ENCODE peak calls at places on chromosomes 6 and 20, in four cellular contexts. C, T, Z and X are unnamed samples.

GRCh38 chr6:33869826-33870423 is 66.1 kb upstream of the MLN start:
- DNase-seq in C (no peak), T (no peak), Z (no peak), X (no peak)

GRCh38 chr6:130560231-130560630 is 194.4 kb downstream of the TMEM200A start:
- DNase-seq in C (no peak), T (no peak), Z (no peak), X (no peak)

GRCh38 chr6:30493643-30494250 is 4.4 kb downstream of the HLA-E start:
- DNase-seq in C (peak; percentile 50), T (no peak), Z (no peak), X (no peak)

GRCh38 chr6:119594907-119595306 is 245.3 kb upstream of the MAN1A1 start:
- DNase-seq in C (no peak), T (no peak), Z (no peak), X (no peak)

GRCh38 chr20:57214948-57215347 is 51.5 kb downstream of the BMP7 start:
- DNase-seq in C (no peak), T (no peak), Z (no peak), X (no peak)

GRCh38 chr20:33783256-33783655 is 27.9 kb upstream of the CHMP4B start:
- DNase-seq in C (no peak), T (no peak), Z (no peak), X (peak; percentile 8)

GRCh38 chr6:134819236-134819635 is 130.7 kb downstream of the ALDH8A1 start:
- DNase-seq in C (no peak), T (no peak), Z (no peak), X (no peak)

GRCh38 chr20:38581013-38581412 is at the start of gene ADIG:
- DNase-seq in C (no peak), T (no peak), Z (no peak), X (peak; percentile 21)

GRCh38 chr20:59024111-59024530 is 4.9 kb downstream of the TUBB1 start:
- DNase-seq in C (no peak), T (no peak), Z (no peak), X (no peak)

GRCh38 chr20:37323985-37324384 is 22.0 kb upstream of the SRC start:
- DNase-seq in C (no peak), T (no peak), Z (no peak), X (no peak)

GRCh38 chr6:158818008-158818579 is 1.1 kb downstream of the EZR start:
- DNase-seq in C (peak; percentile 81), T (peak; percentile 59), Z (peak; percentile 78), X (peak; percentile 88)

GRCh38 chr6:158817298-158818007 is 1.7 kb downstream of the EZR start:
- DNase-seq in C (peak; percentile 51), T (peak; percentile 45), Z (peak; percentile 41), X (no peak)

GRCh38 chr6:158815379-158815724 is 3.8 kb downstream of the EZR start:
- DNase-seq in C (no peak), T (no peak), Z (no peak), X (no peak)

GRCh38 chr6:158815915-158816314 is 3.3 kb downstream of the EZR start:
- DNase-seq in C (no peak), T (no peak), Z (no peak), X (no peak)

DNA sequence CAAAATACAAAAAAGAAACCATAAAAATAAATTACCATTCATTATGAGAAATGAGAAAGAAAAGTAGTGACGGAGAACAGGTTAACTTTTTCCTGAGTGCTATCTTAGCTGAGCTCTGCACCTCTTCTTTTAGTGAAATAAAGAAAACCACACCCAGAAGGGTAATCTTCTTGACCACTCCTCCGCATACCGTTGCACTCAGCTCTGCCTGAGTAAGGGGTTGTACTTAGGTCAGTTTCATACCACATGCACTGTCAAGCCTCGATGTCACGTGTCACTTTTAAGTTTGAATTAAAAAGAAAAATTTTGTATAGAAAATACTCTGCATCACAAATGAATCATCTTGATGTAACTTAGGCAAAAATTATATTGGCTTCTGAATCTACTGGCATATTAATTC is 2.8 kb downstream of the EZR start:
- DNase-seq in C (no peak), T (no peak), Z (no peak), X (no peak)
- H3K4me1 ChIP-seq in C (peaks cover 61% of the 10 kb centered on the region), T (no peaks in the 10 kb centered on the region), Z (peaks cover 14% of the 10 kb centered on the region), X (peaks cover 21% of the 10 kb centered on the region)

DNA sequence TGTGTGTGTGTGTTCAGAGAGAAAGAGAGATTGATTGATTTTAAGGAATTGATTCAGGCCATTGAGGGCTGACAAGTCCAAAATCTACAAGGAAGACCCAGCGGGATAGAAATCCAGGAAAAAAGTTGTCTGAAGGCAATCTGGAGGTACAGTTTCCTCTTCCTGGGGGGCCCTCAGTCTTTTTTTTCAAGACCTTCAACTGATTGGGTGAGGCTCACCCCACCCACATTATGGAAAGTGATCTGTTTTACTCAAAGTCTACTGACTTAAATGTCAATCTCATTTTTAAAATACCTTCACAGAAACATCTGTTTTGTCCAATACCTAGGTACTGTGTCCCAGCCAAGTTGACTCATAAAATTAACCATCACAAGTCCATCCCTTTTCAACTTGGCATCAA is 243.0 kb upstream of the PLN start:
- DNase-seq in C (no peak), T (no peak), Z (no peak), X (no peak)
- H3K4me3 ChIP-seq in C (no peak overlapping the region), T (no peak overlapping the region), Z (no peak overlapping the region), X (no peak overlapping the region)

GRCh38 chr20:22576733-22577514 is 7.4 kb downstream of the FOXA2 start:
- DNase-seq in C (no peak), T (no peak), Z (no peak), X (no peak)
- H3K4me1 ChIP-seq in C (no peaks in the 10 kb centered on the region), T (no peaks in the 10 kb centered on the region), Z (no peaks in the 10 kb centered on the region), X (no peaks in the 10 kb centered on the region)

GRCh38 chr6:142935553-142936517 is 9.1 kb downstream of the HIVEP2 start:
- DNase-seq in C (peak; percentile 42), T (no peak), Z (no peak), X (no peak)

GRCh38 chr6:142934190-142934589 is 10.8 kb downstream of the HIVEP2 start:
- DNase-seq in C (no peak), T (no peak), Z (no peak), X (no peak)

GRCh38 chr6:142934599-142934998 is 10.4 kb downstream of the HIVEP2 start:
- DNase-seq in C (no peak), T (no peak), Z (no peak), X (no peak)

GRCh38 chr6:142933701-142934100 is 11.3 kb downstream of the HIVEP2 start:
- DNase-seq in C (no peak), T (no peak), Z (no peak), X (no peak)

GRCh38 chr6:142932788-142933362 is 12.1 kb downstream of the HIVEP2 start:
- DNase-seq in C (no peak), T (no peak), Z (no peak), X (no peak)
- H3K4me3 ChIP-seq in C (peak overlapping the region; percentile 0), T (no peak overlapping the region), Z (no peak overlapping the region), X (no peak overlapping the region)

DNA sequence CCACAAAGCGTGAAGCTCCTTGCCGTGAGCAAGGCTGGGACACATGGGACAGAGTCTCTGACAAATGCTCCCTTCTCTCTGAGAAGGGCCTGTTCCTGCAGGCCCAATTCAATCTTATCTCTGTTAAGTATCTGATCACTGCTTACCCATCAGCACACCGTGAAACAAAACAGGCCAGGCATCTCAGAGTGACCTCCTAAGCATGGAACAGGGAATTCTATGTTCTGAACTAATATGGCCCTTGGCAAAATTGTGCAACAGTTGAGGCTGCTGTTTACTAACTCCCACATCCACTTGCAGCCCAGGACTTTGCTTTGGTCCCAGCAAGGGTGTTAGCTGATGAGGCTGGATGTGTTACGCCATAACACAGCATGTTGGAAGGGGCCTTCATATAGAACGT is 79.2 kb downstream of the GCLC start:
- DNase-seq in C (no peak), T (no peak), Z (no peak), X (no peak)
- H3K4me1 ChIP-seq in C (no peaks in the 10 kb centered on the region), T (no peaks in the 10 kb centered on the region), Z (peaks cover 2% of the 10 kb centered on the region), X (no peaks in the 10 kb centered on the region)

GRCh38 chr6:169859401-169859977 is 108.1 kb downstream of the ERMARD start:
- DNase-seq in C (no peak), T (no peak), Z (no peak), X (no peak)
- H3K4me3 ChIP-seq in C (no peak overlapping the region), T (no peak overlapping the region), Z (no peak overlapping the region), X (no peak overlapping the region)

GRCh38 chr6:148348778-148349177 is 6.1 kb downstream of the SASH1 start:
- DNase-seq in C (no peak), T (no peak), Z (no peak), X (no peak)

GRCh38 chr6:148351277-148351676 is 8.6 kb downstream of the SASH1 start:
- DNase-seq in C (no peak), T (no peak), Z (no peak), X (no peak)

GRCh38 chr6:148348335-148348734 is 5.7 kb downstream of the SASH1 start:
- DNase-seq in C (no peak), T (no peak), Z (no peak), X (no peak)

GRCh38 chr6:148347076-148348054 is 4.7 kb downstream of the SASH1 start:
- DNase-seq in C (no peak), T (no peak), Z (no peak), X (no peak)

GRCh38 chr6:148349466-148349865 is 6.8 kb downstream of the SASH1 start:
- DNase-seq in C (no peak), T (no peak), Z (no peak), X (no peak)
- H3K4me1 ChIP-seq in C (no peaks in the 10 kb centered on the region), T (no peaks in the 10 kb centered on the region), Z (no peaks in the 10 kb centered on the region), X (no peaks in the 10 kb centered on the region)

DNA sequence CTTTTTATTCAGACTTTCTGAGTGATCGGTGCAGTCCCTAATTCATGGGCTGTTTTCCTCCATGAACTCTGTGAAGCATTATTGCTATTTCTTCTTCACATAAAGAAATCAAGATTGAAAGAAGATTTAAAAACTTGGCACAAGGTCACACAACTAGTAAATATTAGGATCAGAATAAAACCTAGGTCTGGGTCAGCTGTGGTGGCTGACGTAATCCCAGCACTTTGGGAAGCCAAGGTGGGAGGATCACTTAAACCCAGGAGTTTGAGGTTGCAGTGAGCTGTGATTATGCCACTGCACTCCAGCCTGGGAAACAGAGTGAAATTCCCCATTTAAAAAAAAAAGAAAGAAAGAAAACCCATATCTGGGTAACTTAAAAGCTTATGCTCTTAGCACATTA is 1.4 kb downstream of the ZSCAN9 start:
- DNase-seq in C (no peak), T (no peak), Z (no peak), X (no peak)
- H3K4me3 ChIP-seq in C (no peak overlapping the region), T (no peak overlapping the region), Z (no peak overlapping the region), X (peak overlapping the region; percentile 84)

GRCh38 chr6:25381077-25381476 is 101.9 kb downstream of the CARMIL1 start:
- DNase-seq in C (no peak), T (no peak), Z (no peak), X (no peak)
- H3K4me1 ChIP-seq in C (no peaks in the 10 kb centered on the region), T (no peaks in the 10 kb centered on the region), Z (peaks cover 2% of the 10 kb centered on the region), X (no peaks in the 10 kb centered on the region)